ENCODE peak calls at places on chromosomes 5 and 9, in five cellular contexts. Q is MM.1S; W is stimulated activated CD8-positive, alpha-beta memory T cell treated with anti-CD3 and anti-CD28 coated beads, Interleukin-7, amount 100 ng/mL, for 24 hours; A is AG10803; K is iPS-NIHi11. C is an unnamed sample.

GRCh38 chr5:17154211-17154996 is 63.0 kb upstream of the BASP1 start:
- DNase-seq in Q (no peak), W (no peak), A (peak; percentile 64), K (no peak), C (no peak)

GRCh38 chr9:15444141-15444540 is 21.5 kb downstream of the SNAPC3 start:
- DNase-seq in Q (no peak), W (no peak), A (no peak), K (no peak), C (no peak)

GRCh38 chr9:86614871-86615849 is 260.9 kb upstream of the TUT7 start:
- DNase-seq in Q (no peak), W (no peak), A (peak; percentile 100), K (peak; percentile 30), C (no peak)

GRCh38 chr5:172646716-172647285 is 5.7 kb downstream of the NEURL1B start:
- DNase-seq in Q (no peak), W (no peak), A (no peak), K (peak; percentile 78), C (no peak)

GRCh38 chr5:159764283-159764927 is 151.9 kb upstream of the ADRA1B start:
- DNase-seq in Q (no peak), W (no peak), A (peak; percentile 96), K (no peak), C (no peak)

GRCh38 chr5:56827043-56827442 is 11.7 kb downstream of the MAP3K1 start:
- DNase-seq in Q (peak; percentile 15), W (no peak), A (no peak), K (peak; percentile 37), C (no peak)

GRCh38 chr5:72951850-72952468 is 3.9 kb upstream of the FCHO2 start:
- DNase-seq in Q (no peak), W (no peak), A (peak; percentile 75), K (no peak), C (no peak)

GRCh38 chr9:8251566-8251965 is 452.0 kb upstream of the DMAC1 start:
- DNase-seq in Q (no peak), W (no peak), A (no peak), K (no peak), C (no peak)

GRCh38 chr9:114141553-114142548 is 13.5 kb upstream of the COL27A1 start:
- DNase-seq in Q (no peak), W (no peak), A (no peak), K (no peak), C (no peak)

GRCh38 chr5:32805966-32806626 is 95.0 kb downstream of the NPR3 start:
- DNase-seq in Q (no peak), W (no peak), A (peak; percentile 85), K (no peak), C (no peak)

GRCh38 chr9:112753725-112754124 is 3.2 kb downstream of the SNX30 start:
- DNase-seq in Q (no peak), W (no peak), A (peak; percentile 84), K (no peak), C (no peak)

GRCh38 chr9:113352006-113352405 is 2.7 kb downstream of the BSPRY start:
- DNase-seq in Q (no peak), W (no peak), A (no peak), K (no peak), C (no peak)

GRCh38 chr5:176176231-176176630 is 62.0 kb upstream of the SIMC1 start:
- DNase-seq in Q (peak; percentile 91), W (no peak), A (no peak), K (no peak), C (no peak)

GRCh38 chr5:108255468-108255867 is 126.4 kb downstream of the FBXL17 start:
- DNase-seq in Q (no peak), W (no peak), A (no peak), K (no peak), C (no peak)

GRCh38 chr5:145980718-145981117 is 44.3 kb downstream of the SH3RF2 start:
- DNase-seq in Q (no peak), W (no peak), A (no peak), K (no peak), C (no peak)

GRCh38 chr5:67306997-67307580 is 110.5 kb upstream of the CD180 start:
- DNase-seq in Q (no peak), W (no peak), A (peak; percentile 57), K (no peak), C (no peak)

GRCh38 chr9:18980124-18980660 is 52.8 kb downstream of the SAXO1 start:
- DNase-seq in Q (no peak), W (no peak), A (no peak), K (no peak), C (no peak)

GRCh38 chr5:95773325-95774059 is 42.4 kb downstream of the RHOBTB3 start:
- DNase-seq in Q (no peak), W (no peak), A (peak; percentile 50), K (no peak), C (no peak)

GRCh38 chr9:69071059-69071458 is 35.5 kb downstream of the FXN start:
- DNase-seq in Q (no peak), W (no peak), A (no peak), K (no peak), C (no peak)

C was measured in cardiac septum.